ENCODE peak calls at places on chromosomes 2 and 18, in six cellular contexts. One of them, this sample, is unnamed.

GRCh38 chr2:150624001-150624401 is 136.5 kb upstream of the RND3 start:
- DNase-seq in activated CD8-positive, alpha-beta T cell treated with anti-CD3 and anti-CD28 coated beads, Interleukin-2, amount 10 ng/mL, durations not matched to agents 7 days and 5 days: no peak
- DNase-seq in GDM1: peak
- DNase-seq in effector CD8-positive, alpha-beta T cell: no peak
- DNase-seq in activated naive CD4-positive, alpha-beta T cell treated with anti-CD3 and anti-CD28 coated beads, Interleukin-2, amount 10 ng/mL, durations not matched to agents 7 days and 5 days: no peak
- DNase-seq in NCI-H446 treated with DMSO at 0.1 percent for 48 hours: no peak
- DNase-seq in this sample: no peak

GRCh38 chr18:54150226-54150625 is 74.2 kb downstream of the MBD2 start:
- DNase-seq in activated naive CD4-positive, alpha-beta T cell treated with anti-CD3 and anti-CD28 coated beads, Interleukin-2, amount 10 ng/mL, durations not matched to agents 7 days and 5 days: no peak
- DNase-seq in activated CD8-positive, alpha-beta T cell treated with anti-CD3 and anti-CD28 coated beads, Interleukin-2, amount 10 ng/mL, durations not matched to agents 7 days and 5 days: no peak
- DNase-seq in effector CD8-positive, alpha-beta T cell: no peak
- DNase-seq in NCI-H446 treated with DMSO at 0.1 percent for 48 hours: no peak
- DNase-seq in GDM1: no peak
- DNase-seq in this sample: no peak

GRCh38 chr2:126808929-126809328 is 89.8 kb upstream of the TEX51 start:
- DNase-seq in GDM1: no peak
- DNase-seq in activated naive CD4-positive, alpha-beta T cell treated with anti-CD3 and anti-CD28 coated beads, Interleukin-2, amount 10 ng/mL, durations not matched to agents 7 days and 5 days: no peak
- DNase-seq in effector CD8-positive, alpha-beta T cell: no peak
- DNase-seq in activated CD8-positive, alpha-beta T cell treated with anti-CD3 and anti-CD28 coated beads, Interleukin-2, amount 10 ng/mL, durations not matched to agents 7 days and 5 days: no peak
- DNase-seq in NCI-H446 treated with DMSO at 0.1 percent for 48 hours: no peak
- DNase-seq in this sample: no peak

GRCh38 chr2:120376679-120377640 is 31.0 kb downstream of the INHBB start:
- DNase-seq in effector CD8-positive, alpha-beta T cell: no peak
- DNase-seq in activated naive CD4-positive, alpha-beta T cell treated with anti-CD3 and anti-CD28 coated beads, Interleukin-2, amount 10 ng/mL, durations not matched to agents 7 days and 5 days: no peak
- DNase-seq in activated CD8-positive, alpha-beta T cell treated with anti-CD3 and anti-CD28 coated beads, Interleukin-2, amount 10 ng/mL, durations not matched to agents 7 days and 5 days: no peak
- DNase-seq in GDM1: no peak
- DNase-seq in NCI-H446 treated with DMSO at 0.1 percent for 48 hours: no peak
- DNase-seq in this sample: no peak

GRCh38 chr18:36212978-36213303 is 25.6 kb downstream of the MOCOS start:
- DNase-seq in activated naive CD4-positive, alpha-beta T cell treated with anti-CD3 and anti-CD28 coated beads, Interleukin-2, amount 10 ng/mL, durations not matched to agents 7 days and 5 days: no peak
- DNase-seq in effector CD8-positive, alpha-beta T cell: no peak
- DNase-seq in NCI-H446 treated with DMSO at 0.1 percent for 48 hours: no peak
- DNase-seq in GDM1: no peak
- DNase-seq in activated CD8-positive, alpha-beta T cell treated with anti-CD3 and anti-CD28 coated beads, Interleukin-2, amount 10 ng/mL, durations not matched to agents 7 days and 5 days: no peak
- DNase-seq in this sample: no peak

GRCh38 chr2:12416600-12416999 is 300.1 kb upstream of the TRIB2 start:
- DNase-seq in activated CD8-positive, alpha-beta T cell treated with anti-CD3 and anti-CD28 coated beads, Interleukin-2, amount 10 ng/mL, durations not matched to agents 7 days and 5 days: peak
- DNase-seq in activated naive CD4-positive, alpha-beta T cell treated with anti-CD3 and anti-CD28 coated beads, Interleukin-2, amount 10 ng/mL, durations not matched to agents 7 days and 5 days: peak
- DNase-seq in effector CD8-positive, alpha-beta T cell: peak
- DNase-seq in NCI-H446 treated with DMSO at 0.1 percent for 48 hours: no peak
- DNase-seq in GDM1: no peak
- DNase-seq in this sample: no peak

GRCh38 chr2:129129087-129129486 is 810.4 kb upstream of the HS6ST1 start:
- DNase-seq in GDM1: no peak
- DNase-seq in NCI-H446 treated with DMSO at 0.1 percent for 48 hours: no peak
- DNase-seq in activated CD8-positive, alpha-beta T cell treated with anti-CD3 and anti-CD28 coated beads, Interleukin-2, amount 10 ng/mL, durations not matched to agents 7 days and 5 days: no peak
- DNase-seq in effector CD8-positive, alpha-beta T cell: no peak
- DNase-seq in activated naive CD4-positive, alpha-beta T cell treated with anti-CD3 and anti-CD28 coated beads, Interleukin-2, amount 10 ng/mL, durations not matched to agents 7 days and 5 days: no peak
- DNase-seq in this sample: no peak

GRCh38 chr2:20594048-20594750 is 56.7 kb downstream of the HS1BP3 start:
- DNase-seq in activated naive CD4-positive, alpha-beta T cell treated with anti-CD3 and anti-CD28 coated beads, Interleukin-2, amount 10 ng/mL, durations not matched to agents 7 days and 5 days: no peak
- DNase-seq in NCI-H446 treated with DMSO at 0.1 percent for 48 hours: no peak
- DNase-seq in effector CD8-positive, alpha-beta T cell: no peak
- DNase-seq in GDM1: no peak
- DNase-seq in activated CD8-positive, alpha-beta T cell treated with anti-CD3 and anti-CD28 coated beads, Interleukin-2, amount 10 ng/mL, durations not matched to agents 7 days and 5 days: no peak
- DNase-seq in this sample: no peak

GRCh38 chr2:42929985-42930581 is 137.7 kb upstream of the HAAO start:
- DNase-seq in NCI-H446 treated with DMSO at 0.1 percent for 48 hours: no peak
- DNase-seq in effector CD8-positive, alpha-beta T cell: no peak
- DNase-seq in activated naive CD4-positive, alpha-beta T cell treated with anti-CD3 and anti-CD28 coated beads, Interleukin-2, amount 10 ng/mL, durations not matched to agents 7 days and 5 days: no peak
- DNase-seq in activated CD8-positive, alpha-beta T cell treated with anti-CD3 and anti-CD28 coated beads, Interleukin-2, amount 10 ng/mL, durations not matched to agents 7 days and 5 days: no peak
- DNase-seq in GDM1: no peak
- DNase-seq in this sample: no peak

GRCh38 chr2:59561281-59561680 is 992.2 kb downstream of the BCL11A start:
- DNase-seq in activated CD8-positive, alpha-beta T cell treated with anti-CD3 and anti-CD28 coated beads, Interleukin-2, amount 10 ng/mL, durations not matched to agents 7 days and 5 days: no peak
- DNase-seq in activated naive CD4-positive, alpha-beta T cell treated with anti-CD3 and anti-CD28 coated beads, Interleukin-2, amount 10 ng/mL, durations not matched to agents 7 days and 5 days: no peak
- DNase-seq in GDM1: no peak
- DNase-seq in NCI-H446 treated with DMSO at 0.1 percent for 48 hours: no peak
- DNase-seq in effector CD8-positive, alpha-beta T cell: no peak
- DNase-seq in this sample: no peak

GRCh38 chr18:75109001-75109400 is 99.9 kb downstream of the PTGR3 start:
- DNase-seq in activated CD8-positive, alpha-beta T cell treated with anti-CD3 and anti-CD28 coated beads, Interleukin-2, amount 10 ng/mL, durations not matched to agents 7 days and 5 days: no peak
- DNase-seq in activated naive CD4-positive, alpha-beta T cell treated with anti-CD3 and anti-CD28 coated beads, Interleukin-2, amount 10 ng/mL, durations not matched to agents 7 days and 5 days: no peak
- DNase-seq in GDM1: no peak
- DNase-seq in NCI-H446 treated with DMSO at 0.1 percent for 48 hours: no peak
- DNase-seq in effector CD8-positive, alpha-beta T cell: no peak
- DNase-seq in this sample: no peak

GRCh38 chr2:159516241-159516758 is 100.0 kb downstream of the BAZ2B start:
- DNase-seq in activated naive CD4-positive, alpha-beta T cell treated with anti-CD3 and anti-CD28 coated beads, Interleukin-2, amount 10 ng/mL, durations not matched to agents 7 days and 5 days: no peak
- DNase-seq in GDM1: peak
- DNase-seq in NCI-H446 treated with DMSO at 0.1 percent for 48 hours: no peak
- DNase-seq in effector CD8-positive, alpha-beta T cell: no peak
- DNase-seq in activated CD8-positive, alpha-beta T cell treated with anti-CD3 and anti-CD28 coated beads, Interleukin-2, amount 10 ng/mL, durations not matched to agents 7 days and 5 days: peak
- DNase-seq in this sample: peak

GRCh38 chr18:63518178-63519012 is 23.8 kb upstream of the SERPINB12 start:
- DNase-seq in activated CD8-positive, alpha-beta T cell treated with anti-CD3 and anti-CD28 coated beads, Interleukin-2, amount 10 ng/mL, durations not matched to agents 7 days and 5 days: peak
- DNase-seq in activated naive CD4-positive, alpha-beta T cell treated with anti-CD3 and anti-CD28 coated beads, Interleukin-2, amount 10 ng/mL, durations not matched to agents 7 days and 5 days: peak
- DNase-seq in NCI-H446 treated with DMSO at 0.1 percent for 48 hours: peak
- DNase-seq in GDM1: peak
- DNase-seq in effector CD8-positive, alpha-beta T cell: peak
- DNase-seq in this sample: peak

GRCh38 chr2:121244616-121245015 is 40.4 kb downstream of the TFCP2L1 start:
- DNase-seq in effector CD8-positive, alpha-beta T cell: no peak
- DNase-seq in activated CD8-positive, alpha-beta T cell treated with anti-CD3 and anti-CD28 coated beads, Interleukin-2, amount 10 ng/mL, durations not matched to agents 7 days and 5 days: no peak
- DNase-seq in NCI-H446 treated with DMSO at 0.1 percent for 48 hours: no peak
- DNase-seq in activated naive CD4-positive, alpha-beta T cell treated with anti-CD3 and anti-CD28 coated beads, Interleukin-2, amount 10 ng/mL, durations not matched to agents 7 days and 5 days: no peak
- DNase-seq in GDM1: no peak
- DNase-seq in this sample: no peak

GRCh38 chr18:22604390-22604985 is 186.8 kb upstream of the CTAGE1 start:
- DNase-seq in effector CD8-positive, alpha-beta T cell: no peak
- DNase-seq in activated CD8-positive, alpha-beta T cell treated with anti-CD3 and anti-CD28 coated beads, Interleukin-2, amount 10 ng/mL, durations not matched to agents 7 days and 5 days: no peak
- DNase-seq in GDM1: no peak
- DNase-seq in NCI-H446 treated with DMSO at 0.1 percent for 48 hours: no peak
- DNase-seq in activated naive CD4-positive, alpha-beta T cell treated with anti-CD3 and anti-CD28 coated beads, Interleukin-2, amount 10 ng/mL, durations not matched to agents 7 days and 5 days: no peak
- DNase-seq in this sample: no peak

GRCh38 chr2:164810843-164811242 is 30.8 kb downstream of the COBLL1 start:
- DNase-seq in activated naive CD4-positive, alpha-beta T cell treated with anti-CD3 and anti-CD28 coated beads, Interleukin-2, amount 10 ng/mL, durations not matched to agents 7 days and 5 days: no peak
- DNase-seq in NCI-H446 treated with DMSO at 0.1 percent for 48 hours: no peak
- DNase-seq in GDM1: no peak
- DNase-seq in activated CD8-positive, alpha-beta T cell treated with anti-CD3 and anti-CD28 coated beads, Interleukin-2, amount 10 ng/mL, durations not matched to agents 7 days and 5 days: no peak
- DNase-seq in effector CD8-positive, alpha-beta T cell: no peak
- DNase-seq in this sample: no peak

GRCh38 chr2:158088093-158088492 is 13.6 kb upstream of the UPP2 start:
- DNase-seq in activated CD8-positive, alpha-beta T cell treated with anti-CD3 and anti-CD28 coated beads, Interleukin-2, amount 10 ng/mL, durations not matched to agents 7 days and 5 days: no peak
- DNase-seq in effector CD8-positive, alpha-beta T cell: no peak
- DNase-seq in activated naive CD4-positive, alpha-beta T cell treated with anti-CD3 and anti-CD28 coated beads, Interleukin-2, amount 10 ng/mL, durations not matched to agents 7 days and 5 days: no peak
- DNase-seq in GDM1: no peak
- DNase-seq in NCI-H446 treated with DMSO at 0.1 percent for 48 hours: no peak
- DNase-seq in this sample: no peak

GRCh38 chr2:156562136-156562535 is 126.0 kb downstream of the GPD2 start:
- DNase-seq in activated naive CD4-positive, alpha-beta T cell treated with anti-CD3 and anti-CD28 coated beads, Interleukin-2, amount 10 ng/mL, durations not matched to agents 7 days and 5 days: no peak
- DNase-seq in effector CD8-positive, alpha-beta T cell: no peak
- DNase-seq in NCI-H446 treated with DMSO at 0.1 percent for 48 hours: no peak
- DNase-seq in activated CD8-positive, alpha-beta T cell treated with anti-CD3 and anti-CD28 coated beads, Interleukin-2, amount 10 ng/mL, durations not matched to agents 7 days and 5 days: no peak
- DNase-seq in GDM1: no peak
- DNase-seq in this sample: peak

GRCh38 chr2:85538507-85539360 is at the start of gene MAT2A:
- DNase-seq in effector CD8-positive, alpha-beta T cell: peak
- DNase-seq in NCI-H446 treated with DMSO at 0.1 percent for 48 hours: peak
- DNase-seq in GDM1: peak
- DNase-seq in activated CD8-positive, alpha-beta T cell treated with anti-CD3 and anti-CD28 coated beads, Interleukin-2, amount 10 ng/mL, durations not matched to agents 7 days and 5 days: peak
- DNase-seq in activated naive CD4-positive, alpha-beta T cell treated with anti-CD3 and anti-CD28 coated beads, Interleukin-2, amount 10 ng/mL, durations not matched to agents 7 days and 5 days: peak
- DNase-seq in this sample: peak

GRCh38 chr2:166106431-166107015 is 21.3 kb downstream of the SCN1A start:
- DNase-seq in activated naive CD4-positive, alpha-beta T cell treated with anti-CD3 and anti-CD28 coated beads, Interleukin-2, amount 10 ng/mL, durations not matched to agents 7 days and 5 days: no peak
- DNase-seq in effector CD8-positive, alpha-beta T cell: no peak
- DNase-seq in GDM1: no peak
- DNase-seq in activated CD8-positive, alpha-beta T cell treated with anti-CD3 and anti-CD28 coated beads, Interleukin-2, amount 10 ng/mL, durations not matched to agents 7 days and 5 days: no peak
- DNase-seq in NCI-H446 treated with DMSO at 0.1 percent for 48 hours: peak
- DNase-seq in this sample: no peak

GRCh38 chr2:127401757-127402695 is 14.3 kb upstream of the MAP3K2 start:
- DNase-seq in activated naive CD4-positive, alpha-beta T cell treated with anti-CD3 and anti-CD28 coated beads, Interleukin-2, amount 10 ng/mL, durations not matched to agents 7 days and 5 days: no peak
- DNase-seq in effector CD8-positive, alpha-beta T cell: no peak
- DNase-seq in activated CD8-positive, alpha-beta T cell treated with anti-CD3 and anti-CD28 coated beads, Interleukin-2, amount 10 ng/mL, durations not matched to agents 7 days and 5 days: no peak
- DNase-seq in NCI-H446 treated with DMSO at 0.1 percent for 48 hours: no peak
- DNase-seq in GDM1: no peak
- DNase-seq in this sample: no peak

GRCh38 chr18:29181151-29181901 is 1004.4 kb upstream of the CDH2 start:
- DNase-seq in GDM1: no peak
- DNase-seq in effector CD8-positive, alpha-beta T cell: no peak
- DNase-seq in activated naive CD4-positive, alpha-beta T cell treated with anti-CD3 and anti-CD28 coated beads, Interleukin-2, amount 10 ng/mL, durations not matched to agents 7 days and 5 days: no peak
- DNase-seq in activated CD8-positive, alpha-beta T cell treated with anti-CD3 and anti-CD28 coated beads, Interleukin-2, amount 10 ng/mL, durations not matched to agents 7 days and 5 days: no peak
- DNase-seq in NCI-H446 treated with DMSO at 0.1 percent for 48 hours: no peak
- DNase-seq in this sample: no peak

GRCh38 chr2:161418275-161418714 is 2.2 kb downstream of the TBR1 start:
- DNase-seq in effector CD8-positive, alpha-beta T cell: no peak
- DNase-seq in GDM1: no peak
- DNase-seq in activated CD8-positive, alpha-beta T cell treated with anti-CD3 and anti-CD28 coated beads, Interleukin-2, amount 10 ng/mL, durations not matched to agents 7 days and 5 days: no peak
- DNase-seq in activated naive CD4-positive, alpha-beta T cell treated with anti-CD3 and anti-CD28 coated beads, Interleukin-2, amount 10 ng/mL, durations not matched to agents 7 days and 5 days: no peak
- DNase-seq in NCI-H446 treated with DMSO at 0.1 percent for 48 hours: no peak
- DNase-seq in this sample: no peak

GRCh38 chr2:233756429-233757081 is 3.5 kb upstream of the UGT1A1 start:
- DNase-seq in effector CD8-positive, alpha-beta T cell: no peak
- DNase-seq in activated CD8-positive, alpha-beta T cell treated with anti-CD3 and anti-CD28 coated beads, Interleukin-2, amount 10 ng/mL, durations not matched to agents 7 days and 5 days: no peak
- DNase-seq in activated naive CD4-positive, alpha-beta T cell treated with anti-CD3 and anti-CD28 coated beads, Interleukin-2, amount 10 ng/mL, durations not matched to agents 7 days and 5 days: no peak
- DNase-seq in GDM1: no peak
- DNase-seq in NCI-H446 treated with DMSO at 0.1 percent for 48 hours: no peak
- DNase-seq in this sample: no peak

GRCh38 chr2:15142069-15142689 is 419.0 kb downstream of the NBAS start:
- DNase-seq in GDM1: peak
- DNase-seq in NCI-H446 treated with DMSO at 0.1 percent for 48 hours: no peak
- DNase-seq in effector CD8-positive, alpha-beta T cell: peak
- DNase-seq in activated CD8-positive, alpha-beta T cell treated with anti-CD3 and anti-CD28 coated beads, Interleukin-2, amount 10 ng/mL, durations not matched to agents 7 days and 5 days: peak
- DNase-seq in activated naive CD4-positive, alpha-beta T cell treated with anti-CD3 and anti-CD28 coated beads, Interleukin-2, amount 10 ng/mL, durations not matched to agents 7 days and 5 days: peak
- DNase-seq in this sample: peak

GRCh38 chr18:23020555-23021294 is 87.6 kb downstream of the RBBP8 start:
- DNase-seq in NCI-H446 treated with DMSO at 0.1 percent for 48 hours: no peak
- DNase-seq in activated CD8-positive, alpha-beta T cell treated with anti-CD3 and anti-CD28 coated beads, Interleukin-2, amount 10 ng/mL, durations not matched to agents 7 days and 5 days: no peak
- DNase-seq in GDM1: no peak
- DNase-seq in effector CD8-positive, alpha-beta T cell: no peak
- DNase-seq in activated naive CD4-positive, alpha-beta T cell treated with anti-CD3 and anti-CD28 coated beads, Interleukin-2, amount 10 ng/mL, durations not matched to agents 7 days and 5 days: no peak
- DNase-seq in this sample: no peak

GRCh38 chr2:6934329-6934728 is 17.1 kb downstream of the RNF144A start:
- DNase-seq in GDM1: no peak
- DNase-seq in NCI-H446 treated with DMSO at 0.1 percent for 48 hours: no peak
- DNase-seq in activated naive CD4-positive, alpha-beta T cell treated with anti-CD3 and anti-CD28 coated beads, Interleukin-2, amount 10 ng/mL, durations not matched to agents 7 days and 5 days: no peak
- DNase-seq in effector CD8-positive, alpha-beta T cell: no peak
- DNase-seq in activated CD8-positive, alpha-beta T cell treated with anti-CD3 and anti-CD28 coated beads, Interleukin-2, amount 10 ng/mL, durations not matched to agents 7 days and 5 days: no peak
- DNase-seq in this sample: no peak

GRCh38 chr2:31054383-31054782 is 83.9 kb downstream of the GALNT14 start:
- DNase-seq in activated CD8-positive, alpha-beta T cell treated with anti-CD3 and anti-CD28 coated beads, Interleukin-2, amount 10 ng/mL, durations not matched to agents 7 days and 5 days: no peak
- DNase-seq in GDM1: no peak
- DNase-seq in NCI-H446 treated with DMSO at 0.1 percent for 48 hours: no peak
- DNase-seq in effector CD8-positive, alpha-beta T cell: no peak
- DNase-seq in activated naive CD4-positive, alpha-beta T cell treated with anti-CD3 and anti-CD28 coated beads, Interleukin-2, amount 10 ng/mL, durations not matched to agents 7 days and 5 days: no peak
- DNase-seq in this sample: no peak

GRCh38 chr2:238939074-238939473 is 91.2 kb downstream of the TWIST2 start:
- DNase-seq in activated CD8-positive, alpha-beta T cell treated with anti-CD3 and anti-CD28 coated beads, Interleukin-2, amount 10 ng/mL, durations not matched to agents 7 days and 5 days: peak
- DNase-seq in GDM1: no peak
- DNase-seq in activated naive CD4-positive, alpha-beta T cell treated with anti-CD3 and anti-CD28 coated beads, Interleukin-2, amount 10 ng/mL, durations not matched to agents 7 days and 5 days: no peak
- DNase-seq in NCI-H446 treated with DMSO at 0.1 percent for 48 hours: no peak
- DNase-seq in effector CD8-positive, alpha-beta T cell: no peak
- DNase-seq in this sample: no peak

GRCh38 chr18:62637403-62637802 is 77.9 kb upstream of the PHLPP1 start:
- DNase-seq in effector CD8-positive, alpha-beta T cell: no peak
- DNase-seq in NCI-H446 treated with DMSO at 0.1 percent for 48 hours: no peak
- DNase-seq in GDM1: no peak
- DNase-seq in activated naive CD4-positive, alpha-beta T cell treated with anti-CD3 and anti-CD28 coated beads, Interleukin-2, amount 10 ng/mL, durations not matched to agents 7 days and 5 days: no peak
- DNase-seq in activated CD8-positive, alpha-beta T cell treated with anti-CD3 and anti-CD28 coated beads, Interleukin-2, amount 10 ng/mL, durations not matched to agents 7 days and 5 days: no peak
- DNase-seq in this sample: no peak

GRCh38 chr2:231931481-231931915 is 5.3 kb upstream of the NPPC start:
- DNase-seq in effector CD8-positive, alpha-beta T cell: no peak
- DNase-seq in NCI-H446 treated with DMSO at 0.1 percent for 48 hours: no peak
- DNase-seq in activated CD8-positive, alpha-beta T cell treated with anti-CD3 and anti-CD28 coated beads, Interleukin-2, amount 10 ng/mL, durations not matched to agents 7 days and 5 days: no peak
- DNase-seq in activated naive CD4-positive, alpha-beta T cell treated with anti-CD3 and anti-CD28 coated beads, Interleukin-2, amount 10 ng/mL, durations not matched to agents 7 days and 5 days: no peak
- DNase-seq in GDM1: no peak
- DNase-seq in this sample: no peak

GRCh38 chr18:11407900-11408299 is 201.5 kb upstream of the SLC35G4 start:
- DNase-seq in GDM1: no peak
- DNase-seq in effector CD8-positive, alpha-beta T cell: no peak
- DNase-seq in activated CD8-positive, alpha-beta T cell treated with anti-CD3 and anti-CD28 coated beads, Interleukin-2, amount 10 ng/mL, durations not matched to agents 7 days and 5 days: no peak
- DNase-seq in activated naive CD4-positive, alpha-beta T cell treated with anti-CD3 and anti-CD28 coated beads, Interleukin-2, amount 10 ng/mL, durations not matched to agents 7 days and 5 days: no peak
- DNase-seq in NCI-H446 treated with DMSO at 0.1 percent for 48 hours: no peak
- DNase-seq in this sample: no peak

GRCh38 chr2:20145497-20146193 is 79.3 kb downstream of the SDC1 start:
- DNase-seq in GDM1: no peak
- DNase-seq in NCI-H446 treated with DMSO at 0.1 percent for 48 hours: no peak
- DNase-seq in activated naive CD4-positive, alpha-beta T cell treated with anti-CD3 and anti-CD28 coated beads, Interleukin-2, amount 10 ng/mL, durations not matched to agents 7 days and 5 days: no peak
- DNase-seq in activated CD8-positive, alpha-beta T cell treated with anti-CD3 and anti-CD28 coated beads, Interleukin-2, amount 10 ng/mL, durations not matched to agents 7 days and 5 days: no peak
- DNase-seq in effector CD8-positive, alpha-beta T cell: no peak
- DNase-seq in this sample: no peak

GRCh38 chr2:175019566-175020327 is 14.6 kb upstream of the CHN1 start:
- DNase-seq in activated naive CD4-positive, alpha-beta T cell treated with anti-CD3 and anti-CD28 coated beads, Interleukin-2, amount 10 ng/mL, durations not matched to agents 7 days and 5 days: no peak
- DNase-seq in effector CD8-positive, alpha-beta T cell: no peak
- DNase-seq in NCI-H446 treated with DMSO at 0.1 percent for 48 hours: no peak
- DNase-seq in GDM1: no peak
- DNase-seq in activated CD8-positive, alpha-beta T cell treated with anti-CD3 and anti-CD28 coated beads, Interleukin-2, amount 10 ng/mL, durations not matched to agents 7 days and 5 days: no peak
- DNase-seq in this sample: no peak

GRCh38 chr2:66582975-66583842 is 148.3 kb downstream of the MEIS1 start:
- DNase-seq in effector CD8-positive, alpha-beta T cell: no peak
- DNase-seq in activated CD8-positive, alpha-beta T cell treated with anti-CD3 and anti-CD28 coated beads, Interleukin-2, amount 10 ng/mL, durations not matched to agents 7 days and 5 days: no peak
- DNase-seq in GDM1: no peak
- DNase-seq in activated naive CD4-positive, alpha-beta T cell treated with anti-CD3 and anti-CD28 coated beads, Interleukin-2, amount 10 ng/mL, durations not matched to agents 7 days and 5 days: no peak
- DNase-seq in NCI-H446 treated with DMSO at 0.1 percent for 48 hours: no peak
- DNase-seq in this sample: no peak

GRCh38 chr2:95049088-95049955 is 23.8 kb downstream of the MAL start:
- DNase-seq in GDM1: no peak
- DNase-seq in activated CD8-positive, alpha-beta T cell treated with anti-CD3 and anti-CD28 coated beads, Interleukin-2, amount 10 ng/mL, durations not matched to agents 7 days and 5 days: no peak
- DNase-seq in effector CD8-positive, alpha-beta T cell: no peak
- DNase-seq in NCI-H446 treated with DMSO at 0.1 percent for 48 hours: no peak
- DNase-seq in activated naive CD4-positive, alpha-beta T cell treated with anti-CD3 and anti-CD28 coated beads, Interleukin-2, amount 10 ng/mL, durations not matched to agents 7 days and 5 days: peak
- DNase-seq in this sample: no peak

GRCh38 chr2:234075521-234075915 is 25.0 kb downstream of the SPP2 start:
- DNase-seq in NCI-H446 treated with DMSO at 0.1 percent for 48 hours: no peak
- DNase-seq in activated naive CD4-positive, alpha-beta T cell treated with anti-CD3 and anti-CD28 coated beads, Interleukin-2, amount 10 ng/mL, durations not matched to agents 7 days and 5 days: no peak
- DNase-seq in GDM1: no peak
- DNase-seq in activated CD8-positive, alpha-beta T cell treated with anti-CD3 and anti-CD28 coated beads, Interleukin-2, amount 10 ng/mL, durations not matched to agents 7 days and 5 days: no peak
- DNase-seq in effector CD8-positive, alpha-beta T cell: no peak
- DNase-seq in this sample: no peak

GRCh38 chr2:214019229-214019972 is 391.5 kb upstream of the VWC2L start:
- DNase-seq in GDM1: no peak
- DNase-seq in activated naive CD4-positive, alpha-beta T cell treated with anti-CD3 and anti-CD28 coated beads, Interleukin-2, amount 10 ng/mL, durations not matched to agents 7 days and 5 days: no peak
- DNase-seq in NCI-H446 treated with DMSO at 0.1 percent for 48 hours: no peak
- DNase-seq in effector CD8-positive, alpha-beta T cell: no peak
- DNase-seq in activated CD8-positive, alpha-beta T cell treated with anti-CD3 and anti-CD28 coated beads, Interleukin-2, amount 10 ng/mL, durations not matched to agents 7 days and 5 days: no peak
- DNase-seq in this sample: no peak

This sample was measured in NCI-H774.